ENCODE peak calls at places on chromosomes 12 and 14, in five cellular contexts. One of them, this sample, is unnamed.

GRCh38 chr12:131491155-131491554 is 219.7 kb upstream of the SFSWAP start:
- DNase-seq in stomach: no peak
- DNase-seq in K562: no peak
- DNase-seq in H1: no peak
- DNase-seq in transverse colon: no peak
- DNase-seq in this sample: no peak

GRCh38 chr14:99611639-99612038 is 7.6 kb upstream of the CCDC85C start:
- DNase-seq in stomach: no peak
- DNase-seq in K562: no peak
- DNase-seq in H1: no peak
- DNase-seq in transverse colon: no peak
- DNase-seq in this sample: no peak

GRCh38 chr12:75939016-75939642 is 92.4 kb downstream of the PHLDA1 start:
- DNase-seq in stomach: no peak
- DNase-seq in K562: no peak
- DNase-seq in H1: no peak
- DNase-seq in transverse colon: no peak
- DNase-seq in this sample: no peak

GRCh38 chr12:101857043-101857558 is 20.3 kb upstream of the DRAM1 start:
- DNase-seq in stomach: no peak
- DNase-seq in K562: no peak
- DNase-seq in H1: no peak
- DNase-seq in transverse colon: no peak
- DNase-seq in this sample: no peak

GRCh38 chr12:132441871-132442863 is 47.8 kb upstream of the FBRSL1 start:
- DNase-seq in stomach: no peak
- DNase-seq in K562: no peak
- DNase-seq in H1: no peak
- DNase-seq in transverse colon: no peak
- DNase-seq in this sample: no peak

GRCh38 chr14:66944872-66945271 is 244.4 kb upstream of the GARIN2 start:
- DNase-seq in stomach: no peak
- DNase-seq in K562: no peak
- DNase-seq in H1: no peak
- DNase-seq in transverse colon: no peak
- DNase-seq in this sample: no peak

GRCh38 chr12:96108321-96108720 is 72.9 kb upstream of the LTA4H start:
- DNase-seq in stomach: no peak
- DNase-seq in K562: no peak
- DNase-seq in H1: no peak
- DNase-seq in transverse colon: peak; percentile 59
- DNase-seq in this sample: peak; percentile 66

GRCh38 chr14:80037349-80037748 is 174.0 kb downstream of the DIO2 start:
- DNase-seq in stomach: no peak
- DNase-seq in K562: no peak
- DNase-seq in H1: no peak
- DNase-seq in transverse colon: no peak
- DNase-seq in this sample: no peak

GRCh38 chr12:47652491-47653234 is 53.2 kb downstream of the RPAP3 start:
- DNase-seq in stomach: no peak
- DNase-seq in K562: no peak
- DNase-seq in H1: no peak
- DNase-seq in transverse colon: no peak
- DNase-seq in this sample: no peak

GRCh38 chr14:49861581-49861922 is 9.0 kb upstream of the NEMF start:
- DNase-seq in stomach: peak; percentile 53
- DNase-seq in K562: no peak
- DNase-seq in H1: no peak
- DNase-seq in transverse colon: peak; percentile 73
- DNase-seq in this sample: peak; percentile 91

GRCh38 chr14:54083549-54084239 is 127.1 kb upstream of the BMP4 start:
- DNase-seq in stomach: no peak
- DNase-seq in K562: no peak
- DNase-seq in H1: no peak
- DNase-seq in transverse colon: no peak
- DNase-seq in this sample: no peak

GRCh38 chr12:107490000-107490399 is 195.6 kb upstream of the PWP1 start:
- DNase-seq in stomach: no peak
- DNase-seq in K562: no peak
- DNase-seq in H1: no peak
- DNase-seq in transverse colon: no peak
- DNase-seq in this sample: no peak

GRCh38 chr14:103058209-103059055 is 1.1 kb upstream of the CDC42BPB start:
- DNase-seq in stomach: no peak
- DNase-seq in K562: no peak
- DNase-seq in H1: no peak
- DNase-seq in transverse colon: no peak
- DNase-seq in this sample: peak; percentile 74

GRCh38 chr14:70152704-70153103 is 36.0 kb downstream of the SLC8A3 start:
- DNase-seq in stomach: no peak
- DNase-seq in K562: no peak
- DNase-seq in H1: no peak
- DNase-seq in transverse colon: no peak
- DNase-seq in this sample: no peak

GRCh38 chr14:54127526-54127925 is 170.9 kb upstream of the BMP4 start:
- DNase-seq in stomach: no peak
- DNase-seq in K562: no peak
- DNase-seq in H1: no peak
- DNase-seq in transverse colon: no peak
- DNase-seq in this sample: no peak

GRCh38 chr12:23950775-23951391 is 1.4 kb upstream of the SOX5 start:
- DNase-seq in stomach: no peak
- DNase-seq in K562: no peak
- DNase-seq in H1: no peak
- DNase-seq in transverse colon: no peak
- DNase-seq in this sample: no peak

GRCh38 chr12:19298837-19299605 is 140.3 kb upstream of the AEBP2 start:
- DNase-seq in stomach: no peak
- DNase-seq in K562: no peak
- DNase-seq in H1: no peak
- DNase-seq in transverse colon: no peak
- DNase-seq in this sample: no peak

GRCh38 chr14:59018978-59019377 is 169.5 kb upstream of the DAAM1 start:
- DNase-seq in stomach: no peak
- DNase-seq in K562: no peak
- DNase-seq in H1: no peak
- DNase-seq in transverse colon: no peak
- DNase-seq in this sample: no peak

GRCh38 chr12:46664771-46665287 is 161.0 kb downstream of the SLC38A4 start:
- DNase-seq in stomach: no peak
- DNase-seq in K562: no peak
- DNase-seq in H1: no peak
- DNase-seq in transverse colon: no peak
- DNase-seq in this sample: no peak

GRCh38 chr12:51371295-51371953 is 19.8 kb downstream of the GALNT6 start:
- DNase-seq in stomach: peak; percentile 62
- DNase-seq in K562: no peak
- DNase-seq in H1: peak; percentile 75
- DNase-seq in transverse colon: peak; percentile 15
- DNase-seq in this sample: peak; percentile 73
- TF ChIP-seq POLR2AphosphoS5 in stomach: peak; percentile 73
- TF ChIP-seq POLR2AphosphoS5 in K562: no peak
- TF ChIP-seq POLR2AphosphoS5 in H1: no peak
- TF ChIP-seq POLR2AphosphoS5 in transverse colon: no peak
- TF ChIP-seq POLR2AphosphoS5 in this sample: no peak

GRCh38 chr14:93965287-93965821 is 11.0 kb downstream of the ASB2 start:
- DNase-seq in stomach: no peak
- DNase-seq in K562: no peak
- DNase-seq in H1: no peak
- DNase-seq in transverse colon: no peak
- DNase-seq in this sample: no peak
- H3K27ac ChIP-seq in stomach: peak overlapping the region; percentile 59
- H3K27ac ChIP-seq in K562: no peak overlapping the region
- H3K27ac ChIP-seq in H1: no peak overlapping the region
- H3K27ac ChIP-seq in transverse colon: peak overlapping the region; percentile 64
- H3K27ac ChIP-seq in this sample: peak overlapping the region; percentile 92

GRCh38 chr14:77616454-77617229 is at the start of gene SPTLC2:
- DNase-seq in stomach: peak; percentile 99
- DNase-seq in K562: peak; percentile 98
- DNase-seq in H1: peak; percentile 100
- DNase-seq in transverse colon: peak; percentile 98
- DNase-seq in this sample: peak; percentile 100
- TF ChIP-seq POLR2A in stomach: peak; percentile 80
- TF ChIP-seq POLR2A in K562: peak; percentile 70
- TF ChIP-seq POLR2A in H1: no peak
- TF ChIP-seq POLR2A in transverse colon: peak; percentile 90
- TF ChIP-seq POLR2A in this sample: peak; percentile 76

GRCh38 chr14:52266179-52266578 is 1.3 kb upstream of the PTGDR start:
- DNase-seq in stomach: no peak
- DNase-seq in K562: no peak
- DNase-seq in H1: no peak
- DNase-seq in transverse colon: no peak
- DNase-seq in this sample: peak; percentile 85

GRCh38 chr14:52263190-52263589 is 4.3 kb upstream of the PTGDR start:
- DNase-seq in stomach: no peak
- DNase-seq in K562: no peak
- DNase-seq in H1: no peak
- DNase-seq in transverse colon: no peak
- DNase-seq in this sample: no peak

GRCh38 chr14:52267501-52268190 is at the start of gene PTGDR:
- DNase-seq in stomach: peak; percentile 30
- DNase-seq in K562: no peak
- DNase-seq in H1: no peak
- DNase-seq in transverse colon: peak; percentile 82
- DNase-seq in this sample: no peak

GRCh38 chr14:52266782-52267181 is 716 bp upstream of the PTGDR start:
- DNase-seq in stomach: no peak
- DNase-seq in K562: no peak
- DNase-seq in H1: no peak
- DNase-seq in transverse colon: no peak
- DNase-seq in this sample: no peak

GRCh38 chr14:52265248-52265647 is 2.2 kb upstream of the PTGDR start:
- DNase-seq in stomach: no peak
- DNase-seq in K562: no peak
- DNase-seq in H1: no peak
- DNase-seq in transverse colon: no peak
- DNase-seq in this sample: no peak
- TF ChIP-seq POLR2AphosphoS5 in stomach: no peak
- TF ChIP-seq POLR2AphosphoS5 in K562: no peak
- TF ChIP-seq POLR2AphosphoS5 in H1: no peak
- TF ChIP-seq POLR2AphosphoS5 in transverse colon: no peak
- TF ChIP-seq POLR2AphosphoS5 in this sample: no peak

GRCh38 chr14:64806202-64806861 is 73.4 kb downstream of the SPTB start:
- DNase-seq in stomach: peak; percentile 30
- DNase-seq in K562: no peak
- DNase-seq in H1: no peak
- DNase-seq in transverse colon: no peak
- DNase-seq in this sample: peak; percentile 46
- H3K27ac ChIP-seq in stomach: no peak overlapping the region
- H3K27ac ChIP-seq in K562: no peak overlapping the region
- H3K27ac ChIP-seq in H1: no peak overlapping the region
- H3K27ac ChIP-seq in transverse colon: no peak overlapping the region
- H3K27ac ChIP-seq in this sample: no peak overlapping the region